ENCODE peak calls at places on chromosomes 6 and 20, in seven cellular contexts. One of them, this sample, is unnamed.

GRCh38 chr6:138795809-138796469 is at the start of gene ECT2L:
- DNase-seq in A549: no peak
- DNase-seq in NCI-H2227 treated with DMSO at 0.1 percent for 48 hours: peak; percentile 41
- DNase-seq in aorta: peak; percentile 83
- DNase-seq in GM19239: no peak
- DNase-seq in activated CD4-positive, alpha-beta T cell treated with anti-CD3 and anti-CD28 coated beads for 48 hours: no peak
- DNase-seq in ACHN: no peak
- DNase-seq in this sample: no peak

GRCh38 chr6:149033454-149034241 is 283.9 kb upstream of the TAB2 start:
- DNase-seq in ACHN: no peak
- DNase-seq in activated CD4-positive, alpha-beta T cell treated with anti-CD3 and anti-CD28 coated beads for 48 hours: peak; percentile 37
- DNase-seq in GM19239: no peak
- DNase-seq in A549: no peak
- DNase-seq in aorta: no peak
- DNase-seq in NCI-H2227 treated with DMSO at 0.1 percent for 48 hours: no peak
- DNase-seq in this sample: no peak

GRCh38 chr20:53773792-53774371 is 180.2 kb upstream of the ZNF217 start:
- DNase-seq in ACHN: peak; percentile 68
- DNase-seq in NCI-H2227 treated with DMSO at 0.1 percent for 48 hours: no peak
- DNase-seq in aorta: no peak
- DNase-seq in GM19239: no peak
- DNase-seq in A549: peak; percentile 91
- DNase-seq in activated CD4-positive, alpha-beta T cell treated with anti-CD3 and anti-CD28 coated beads for 48 hours: no peak
- DNase-seq in this sample: peak; percentile 97

GRCh38 chr6:51843470-51844390 is 243.7 kb downstream of the PKHD1 start:
- DNase-seq in A549: no peak
- DNase-seq in activated CD4-positive, alpha-beta T cell treated with anti-CD3 and anti-CD28 coated beads for 48 hours: no peak
- DNase-seq in ACHN: no peak
- DNase-seq in NCI-H2227 treated with DMSO at 0.1 percent for 48 hours: no peak
- DNase-seq in aorta: no peak
- DNase-seq in GM19239: no peak
- DNase-seq in this sample: no peak

GRCh38 chr20:48295966-48296421 is 510.7 kb upstream of the SULF2 start:
- DNase-seq in aorta: no peak
- DNase-seq in GM19239: no peak
- DNase-seq in A549: no peak
- DNase-seq in NCI-H2227 treated with DMSO at 0.1 percent for 48 hours: no peak
- DNase-seq in activated CD4-positive, alpha-beta T cell treated with anti-CD3 and anti-CD28 coated beads for 48 hours: no peak
- DNase-seq in ACHN: peak; percentile 32
- DNase-seq in this sample: peak; percentile 76

GRCh38 chr6:25192562-25192961 is 86.6 kb upstream of the CARMIL1 start:
- DNase-seq in A549: no peak
- DNase-seq in NCI-H2227 treated with DMSO at 0.1 percent for 48 hours: no peak
- DNase-seq in ACHN: peak; percentile 10
- DNase-seq in aorta: no peak
- DNase-seq in GM19239: no peak
- DNase-seq in activated CD4-positive, alpha-beta T cell treated with anti-CD3 and anti-CD28 coated beads for 48 hours: no peak
- DNase-seq in this sample: peak; percentile 8

GRCh38 chr6:87366428-87366827 is 21.8 kb downstream of the C6orf163 start:
- DNase-seq in A549: no peak
- DNase-seq in NCI-H2227 treated with DMSO at 0.1 percent for 48 hours: no peak
- DNase-seq in activated CD4-positive, alpha-beta T cell treated with anti-CD3 and anti-CD28 coated beads for 48 hours: no peak
- DNase-seq in ACHN: no peak
- DNase-seq in aorta: no peak
- DNase-seq in GM19239: no peak
- DNase-seq in this sample: peak; percentile 8

GRCh38 chr6:125307150-125307838 is 5.5 kb upstream of the HDDC2 start:
- DNase-seq in activated CD4-positive, alpha-beta T cell treated with anti-CD3 and anti-CD28 coated beads for 48 hours: no peak
- DNase-seq in aorta: no peak
- DNase-seq in GM19239: no peak
- DNase-seq in ACHN: no peak
- DNase-seq in NCI-H2227 treated with DMSO at 0.1 percent for 48 hours: no peak
- DNase-seq in A549: no peak
- DNase-seq in this sample: peak; percentile 27

GRCh38 chr6:17577059-17577458 is 23.0 kb upstream of the FAM8A1 start:
- DNase-seq in NCI-H2227 treated with DMSO at 0.1 percent for 48 hours: no peak
- DNase-seq in activated CD4-positive, alpha-beta T cell treated with anti-CD3 and anti-CD28 coated beads for 48 hours: no peak
- DNase-seq in A549: no peak
- DNase-seq in GM19239: no peak
- DNase-seq in ACHN: no peak
- DNase-seq in aorta: no peak
- DNase-seq in this sample: no peak

GRCh38 chr6:39530201-39530759 is 194.9 kb downstream of the KIF6 start:
- DNase-seq in A549: no peak
- DNase-seq in aorta: no peak
- DNase-seq in GM19239: peak; percentile 62
- DNase-seq in NCI-H2227 treated with DMSO at 0.1 percent for 48 hours: no peak
- DNase-seq in ACHN: no peak
- DNase-seq in activated CD4-positive, alpha-beta T cell treated with anti-CD3 and anti-CD28 coated beads for 48 hours: no peak
- DNase-seq in this sample: no peak

GRCh38 chr6:11653028-11653583 is 115.6 kb downstream of the TMEM170B start:
- DNase-seq in GM19239: no peak
- DNase-seq in aorta: peak; percentile 56
- DNase-seq in A549: peak; percentile 30
- DNase-seq in ACHN: peak; percentile 40
- DNase-seq in NCI-H2227 treated with DMSO at 0.1 percent for 48 hours: peak; percentile 67
- DNase-seq in activated CD4-positive, alpha-beta T cell treated with anti-CD3 and anti-CD28 coated beads for 48 hours: peak; percentile 64
- DNase-seq in this sample: peak; percentile 97

GRCh38 chr6:88869263-88870023 is 94.0 kb downstream of the RNGTT start:
- DNase-seq in activated CD4-positive, alpha-beta T cell treated with anti-CD3 and anti-CD28 coated beads for 48 hours: no peak
- DNase-seq in NCI-H2227 treated with DMSO at 0.1 percent for 48 hours: no peak
- DNase-seq in ACHN: peak; percentile 21
- DNase-seq in A549: no peak
- DNase-seq in aorta: no peak
- DNase-seq in GM19239: no peak
- DNase-seq in this sample: peak; percentile 80

GRCh38 chr6:25962368-25963127 is at the start of gene TRIM38:
- DNase-seq in activated CD4-positive, alpha-beta T cell treated with anti-CD3 and anti-CD28 coated beads for 48 hours: peak; percentile 79
- DNase-seq in ACHN: peak; percentile 83
- DNase-seq in A549: peak; percentile 45
- DNase-seq in GM19239: peak; percentile 47
- DNase-seq in aorta: peak; percentile 79
- DNase-seq in NCI-H2227 treated with DMSO at 0.1 percent for 48 hours: no peak
- DNase-seq in this sample: peak; percentile 89

GRCh38 chr6:118370722-118371121 is 177.4 kb upstream of the PLN start:
- DNase-seq in activated CD4-positive, alpha-beta T cell treated with anti-CD3 and anti-CD28 coated beads for 48 hours: no peak
- DNase-seq in ACHN: no peak
- DNase-seq in GM19239: no peak
- DNase-seq in A549: no peak
- DNase-seq in aorta: no peak
- DNase-seq in NCI-H2227 treated with DMSO at 0.1 percent for 48 hours: no peak
- DNase-seq in this sample: no peak

GRCh38 chr6:92715991-92716390 is 703.4 kb downstream of the EPHA7 start:
- DNase-seq in GM19239: no peak
- DNase-seq in A549: no peak
- DNase-seq in ACHN: no peak
- DNase-seq in NCI-H2227 treated with DMSO at 0.1 percent for 48 hours: no peak
- DNase-seq in aorta: no peak
- DNase-seq in activated CD4-positive, alpha-beta T cell treated with anti-CD3 and anti-CD28 coated beads for 48 hours: no peak
- DNase-seq in this sample: peak; percentile 64

GRCh38 chr6:111925296-111925695 is 52.0 kb upstream of the FYN start:
- DNase-seq in GM19239: no peak
- DNase-seq in NCI-H2227 treated with DMSO at 0.1 percent for 48 hours: no peak
- DNase-seq in aorta: no peak
- DNase-seq in A549: no peak
- DNase-seq in ACHN: no peak
- DNase-seq in activated CD4-positive, alpha-beta T cell treated with anti-CD3 and anti-CD28 coated beads for 48 hours: no peak
- DNase-seq in this sample: peak; percentile 82

GRCh38 chr20:37901667-37902503 is 1.0 kb upstream of the VSTM2L start:
- DNase-seq in activated CD4-positive, alpha-beta T cell treated with anti-CD3 and anti-CD28 coated beads for 48 hours: peak; percentile 41
- DNase-seq in GM19239: peak; percentile 81
- DNase-seq in NCI-H2227 treated with DMSO at 0.1 percent for 48 hours: peak; percentile 71
- DNase-seq in aorta: no peak
- DNase-seq in A549: peak; percentile 77
- DNase-seq in ACHN: peak; percentile 69
- DNase-seq in this sample: peak; percentile 60

GRCh38 chr6:53128842-53129241 is 19.8 kb downstream of the GCM1 start:
- DNase-seq in GM19239: no peak
- DNase-seq in A549: no peak
- DNase-seq in activated CD4-positive, alpha-beta T cell treated with anti-CD3 and anti-CD28 coated beads for 48 hours: no peak
- DNase-seq in ACHN: peak; percentile 62
- DNase-seq in aorta: no peak
- DNase-seq in NCI-H2227 treated with DMSO at 0.1 percent for 48 hours: no peak
- DNase-seq in this sample: no peak

GRCh38 chr6:152096863-152097496 is 289.5 kb downstream of the ESR1 start:
- DNase-seq in GM19239: no peak
- DNase-seq in NCI-H2227 treated with DMSO at 0.1 percent for 48 hours: no peak
- DNase-seq in aorta: no peak
- DNase-seq in A549: no peak
- DNase-seq in activated CD4-positive, alpha-beta T cell treated with anti-CD3 and anti-CD28 coated beads for 48 hours: no peak
- DNase-seq in ACHN: no peak
- DNase-seq in this sample: peak; percentile 94

GRCh38 chr6:165220030-165220429 is 89.4 kb downstream of the C6orf118 start:
- DNase-seq in A549: no peak
- DNase-seq in aorta: no peak
- DNase-seq in GM19239: no peak
- DNase-seq in activated CD4-positive, alpha-beta T cell treated with anti-CD3 and anti-CD28 coated beads for 48 hours: no peak
- DNase-seq in ACHN: no peak
- DNase-seq in NCI-H2227 treated with DMSO at 0.1 percent for 48 hours: no peak
- DNase-seq in this sample: no peak

GRCh38 chr6:3001773-3002293 is 2.1 kb downstream of the NQO2 start:
- DNase-seq in activated CD4-positive, alpha-beta T cell treated with anti-CD3 and anti-CD28 coated beads for 48 hours: no peak
- DNase-seq in aorta: no peak
- DNase-seq in A549: peak; percentile 67
- DNase-seq in NCI-H2227 treated with DMSO at 0.1 percent for 48 hours: peak; percentile 67
- DNase-seq in ACHN: peak; percentile 73
- DNase-seq in GM19239: peak; percentile 58
- DNase-seq in this sample: peak; percentile 77

GRCh38 chr6:81814365-81815109 is 62.1 kb upstream of the TENT5A start:
- DNase-seq in aorta: no peak
- DNase-seq in GM19239: no peak
- DNase-seq in activated CD4-positive, alpha-beta T cell treated with anti-CD3 and anti-CD28 coated beads for 48 hours: no peak
- DNase-seq in NCI-H2227 treated with DMSO at 0.1 percent for 48 hours: no peak
- DNase-seq in A549: no peak
- DNase-seq in ACHN: no peak
- DNase-seq in this sample: peak; percentile 9